ENCODE peak calls at places on chromosomes 7 and 10, in five cellular contexts. P is HCT116, K is SK-N-SH, L is BJ, F is H9. W is an unnamed sample.

GRCh38 chr10:80320377-80320776 is 30.9 kb upstream of the MAT1A start:
- DNase-seq in K (no peak), P (no peak), F (no peak), L (no peak), W (no peak)

GRCh38 chr7:103065666-103066065 is 8.9 kb downstream of the FBXL13 start:
- DNase-seq in P (peak; percentile 24), F (peak; percentile 60), K (peak; percentile 65), L (no peak), W (no peak)

GRCh38 chr7:33636359-33636758 is 269.0 kb upstream of the BMPER start:
- DNase-seq in L (no peak), F (no peak), K (no peak), P (no peak), W (no peak)

GRCh38 chr10:43071881-43072650 is 4.8 kb upstream of the RET start:
- DNase-seq in P (no peak), K (peak; percentile 68), F (no peak), L (no peak), W (no peak)

GRCh38 chr10:58358314-58358933 is 23.6 kb downstream of the UBE2D1 start:
- DNase-seq in K (no peak), P (no peak), F (no peak), L (no peak), W (no peak)

GRCh38 chr10:125707852-125708468 is 11.5 kb upstream of the EDRF1 start:
- DNase-seq in L (peak; percentile 50), P (peak; percentile 18), K (no peak), F (no peak), W (no peak)

GRCh38 chr7:148044173-148044572 is 546.4 kb upstream of the C7orf33 start:
- DNase-seq in P (no peak), F (no peak), L (no peak), K (no peak), W (no peak)

GRCh38 chr10:21052072-21052708 is 155.1 kb upstream of the NEBL start:
- DNase-seq in L (no peak), K (no peak), P (no peak), F (no peak), W (no peak)

GRCh38 chr7:82209200-82209599 is 234.4 kb downstream of the CACNA2D1 start:
- DNase-seq in F (no peak), P (no peak), L (no peak), K (no peak), W (no peak)

GRCh38 chr7:135877799-135878198 is 99.4 kb downstream of the MTPN start:
- DNase-seq in K (no peak), F (no peak), P (no peak), L (no peak), W (no peak)

GRCh38 chr7:39271386-39271785 is 293.7 kb downstream of the POU6F2 start:
- DNase-seq in L (no peak), P (no peak), F (no peak), K (peak; percentile 20), W (no peak)

GRCh38 chr7:131057015-131057518 is 270.6 kb upstream of the MKLN1 start:
- DNase-seq in K (no peak), L (peak; percentile 65), P (no peak), F (no peak), W (peak; percentile 81)

GRCh38 chr7:2374830-2375728 is 20.5 kb downstream of the EIF3B start:
- DNase-seq in K (no peak), L (no peak), P (no peak), F (no peak), W (no peak)

GRCh38 chr7:91922857-91923256 is 17.8 kb upstream of the AKAP9 start:
- DNase-seq in P (no peak), F (no peak), K (no peak), L (no peak), W (no peak)

GRCh38 chr10:44419790-44420549 is 35.1 kb upstream of the CXCL12 start:
- DNase-seq in P (no peak), K (no peak), L (no peak), F (no peak), W (no peak)

GRCh38 chr10:9615179-9615578 is 1402.5 kb upstream of the CELF2 start:
- DNase-seq in L (no peak), F (no peak), K (no peak), P (no peak), W (no peak)

GRCh38 chr10:7625836-7626235 is 40.9 kb downstream of the ITIH5 start:
- DNase-seq in K (no peak), F (no peak), P (no peak), L (no peak), W (no peak)

GRCh38 chr7:102125127-102125561 is 161.5 kb upstream of the SH2B2 start:
- DNase-seq in F (peak; percentile 87), P (peak; percentile 79), L (peak; percentile 70), K (no peak), W (peak; percentile 53)

GRCh38 chr7:150340024-150340749 is 1.2 kb downstream of the RARRES2 start:
- DNase-seq in F (no peak), L (no peak), K (no peak), P (no peak), W (peak; percentile 21)

GRCh38 chr10:101561068-101561915 is 26.8 kb downstream of the POLL start:
- DNase-seq in L (no peak), K (no peak), F (peak; percentile 21), P (no peak), W (no peak)

GRCh38 chr10:128633864-128634541 is 507.8 kb upstream of the MKI67 start:
- DNase-seq in P (no peak), F (no peak), L (no peak), K (no peak), W (no peak)

GRCh38 chr10:79007843-79008319 is 60.9 kb upstream of the ZMIZ1 start:
- DNase-seq in P (no peak), F (no peak), K (no peak), L (no peak), W (no peak)

GRCh38 chr7:74993121-74993520 is 28.6 kb downstream of the CASTOR2 start:
- DNase-seq in F (no peak), L (no peak), P (no peak), K (no peak), W (no peak)

GRCh38 chr10:16689227-16689626 is 128.0 kb downstream of the RSU1 start:
- DNase-seq in K (no peak), F (no peak), P (no peak), L (no peak), W (no peak)

GRCh38 chr7:31646969-31647368 is 40.0 kb upstream of the PPP1R17 start:
- DNase-seq in F (no peak), L (no peak), P (no peak), K (no peak), W (no peak)

GRCh38 chr7:31651234-31651633 is 35.8 kb upstream of the PPP1R17 start:
- DNase-seq in F (no peak), P (no peak), L (no peak), K (no peak), W (no peak)

GRCh38 chr7:31651800-31652326 is 35.2 kb upstream of the PPP1R17 start:
- DNase-seq in L (no peak), F (no peak), P (no peak), K (no peak), W (no peak)

GRCh38 chr7:31642681-31643115 is 44.3 kb upstream of the PPP1R17 start:
- DNase-seq in P (no peak), F (no peak), K (no peak), L (no peak), W (no peak)

DNA sequence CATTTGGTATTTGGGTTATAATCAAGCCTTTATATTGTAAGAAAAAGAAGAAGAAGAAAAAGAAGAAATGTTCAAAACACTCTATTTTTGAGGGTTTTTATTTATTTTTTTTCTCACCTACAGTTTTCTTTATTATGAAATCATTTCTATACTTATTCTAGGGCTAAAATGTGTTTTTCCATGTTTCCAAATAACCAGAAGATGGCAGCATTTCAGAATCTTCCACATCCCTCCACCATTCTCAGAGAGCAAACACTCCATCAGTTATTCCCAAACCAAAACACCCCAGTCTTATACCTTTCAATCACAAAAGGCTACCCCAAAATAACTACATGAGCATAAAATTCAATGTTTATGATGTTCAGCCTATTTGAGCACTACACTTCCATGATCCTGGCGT is 38.7 kb upstream of the PPP1R17 start:
- DNase-seq in F (no peak), L (no peak), P (no peak), K (no peak), W (no peak)
- TF ChIP-seq CTCF in F (peak; percentile 64), L (peak; percentile 30), P (no peak), K (peak; percentile 42), W (peak; percentile 13)

DNA sequence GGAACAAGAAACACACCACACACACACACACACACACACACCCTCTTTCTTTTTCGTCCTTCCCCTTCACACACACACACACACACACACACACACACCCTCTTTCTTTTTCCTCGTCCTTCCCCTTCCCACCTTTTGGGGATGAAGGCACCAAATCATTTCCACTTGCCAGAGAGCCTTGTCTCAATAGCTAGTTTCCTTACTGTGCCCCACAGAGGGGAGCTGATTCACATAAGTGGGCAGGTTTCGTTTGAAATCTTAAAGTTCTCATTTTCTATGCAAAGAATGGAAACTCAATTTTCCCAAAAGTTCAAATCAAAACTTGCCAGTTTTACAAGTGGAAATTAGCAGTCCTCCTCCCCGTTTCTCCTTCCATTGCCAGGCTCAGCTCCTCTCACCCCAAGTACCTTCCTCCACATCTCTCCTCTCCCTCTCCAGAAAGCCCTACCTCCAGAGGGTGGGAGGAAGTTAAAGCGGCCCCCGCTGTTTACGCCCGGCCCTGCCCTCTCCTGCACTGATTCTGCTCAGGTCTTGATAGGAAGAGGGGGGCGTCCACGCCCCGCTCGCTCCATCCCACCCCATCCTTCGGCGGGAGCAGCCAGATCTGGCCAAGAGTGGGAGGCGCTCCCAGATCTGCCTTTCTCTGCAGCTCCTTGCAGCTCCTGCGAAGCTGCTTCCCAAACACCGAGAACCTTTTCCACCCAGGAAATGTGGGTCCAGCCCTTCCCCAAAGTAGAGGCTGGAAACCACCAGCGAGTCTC is 1.3 kb downstream of the CTTNBP2 start:
- DNase-seq in K (peak; percentile 24), L (no peak), F (peak; percentile 69), P (no peak), W (no peak)
- H3K27me3 ChIP-seq in K (peaks cover 59% of the 10 kb centered on the region), L (peaks cover 23% of the 10 kb centered on the region), F (no peaks in the 10 kb centered on the region), P (no peaks in the 10 kb centered on the region), W (no peaks in the 10 kb centered on the region)

GRCh38 chr7:52498319-52498718 is 537.1 kb upstream of the POM121L12 start:
- DNase-seq in P (no peak), L (no peak), F (no peak), K (no peak), W (no peak)
- TF ChIP-seq CTCF in P (no peak), L (no peak), F (peak; percentile 46), K (no peak), W (no peak)

DNA sequence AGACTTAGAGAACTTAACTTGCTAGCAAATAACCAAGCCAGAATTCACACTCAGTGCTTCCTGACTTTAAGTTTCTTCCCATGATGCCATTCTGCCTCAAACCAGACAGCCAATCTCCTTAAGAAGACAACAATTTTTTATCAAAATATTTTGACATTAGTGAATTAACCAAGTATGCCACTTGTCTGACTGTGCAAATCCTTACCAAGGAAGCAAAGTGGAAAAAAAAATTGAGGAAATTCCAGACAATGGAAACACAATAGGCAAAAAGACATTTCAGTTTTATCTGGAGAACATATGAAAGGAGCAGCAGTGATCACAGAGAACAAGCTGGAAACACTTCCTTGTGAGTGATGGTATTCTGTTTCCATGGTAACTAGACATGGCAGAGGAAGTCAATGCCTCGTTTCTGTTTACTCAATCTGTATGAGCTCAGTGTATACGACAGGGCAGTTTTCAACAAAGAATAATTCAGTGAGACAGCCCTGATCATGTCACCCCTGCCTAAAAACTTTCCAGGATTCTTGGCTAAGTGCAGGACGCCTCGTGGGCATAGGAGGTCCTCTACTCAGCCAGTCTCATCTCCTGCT is 114.2 kb downstream of the DYNC1I1 start:
- DNase-seq in L (no peak), P (no peak), F (no peak), K (no peak), W (no peak)
- H3K27me3 ChIP-seq in L (no peaks in the 10 kb centered on the region), P (peaks cover 18% of the 10 kb centered on the region), F (no peaks in the 10 kb centered on the region), K (no peaks in the 10 kb centered on the region), W (no peaks in the 10 kb centered on the region)

W was measured in AG04450.